ENCODE peak calls at places on chromosomes 5 and 9, in five cellular contexts. One of them, this sample, is unnamed.

GRCh38 chr5:91318727-91319126 is 64.4 kb downstream of the ARRDC3 start:
- DNase-seq in activated naive CD4-positive, alpha-beta T cell treated with anti-CD3 and anti-CD28 coated beads for 36 hours: peak; percentile 24
- DNase-seq in body of pancreas: no peak
- DNase-seq in heart left ventricle: no peak
- DNase-seq in AML-193: no peak
- DNase-seq in this sample: no peak

GRCh38 chr9:33452828-33453271 is 5.5 kb upstream of the AQP3 start:
- DNase-seq in heart left ventricle: no peak
- DNase-seq in activated naive CD4-positive, alpha-beta T cell treated with anti-CD3 and anti-CD28 coated beads for 36 hours: peak; percentile 82
- DNase-seq in AML-193: peak; percentile 39
- DNase-seq in body of pancreas: peak; percentile 46
- DNase-seq in this sample: peak; percentile 79

GRCh38 chr9:38240051-38240450 is 152.5 kb upstream of the ALDH1B1 start:
- DNase-seq in activated naive CD4-positive, alpha-beta T cell treated with anti-CD3 and anti-CD28 coated beads for 36 hours: no peak
- DNase-seq in body of pancreas: no peak
- DNase-seq in AML-193: no peak
- DNase-seq in heart left ventricle: no peak
- DNase-seq in this sample: no peak

GRCh38 chr9:122340161-122340560 is 30.7 kb upstream of the PTGS1 start:
- DNase-seq in heart left ventricle: no peak
- DNase-seq in activated naive CD4-positive, alpha-beta T cell treated with anti-CD3 and anti-CD28 coated beads for 36 hours: no peak
- DNase-seq in AML-193: no peak
- DNase-seq in body of pancreas: no peak
- DNase-seq in this sample: no peak

GRCh38 chr9:128702949-128703615 is 779 bp downstream of the PKN3 start:
- DNase-seq in body of pancreas: no peak
- DNase-seq in heart left ventricle: peak; percentile 51
- DNase-seq in activated naive CD4-positive, alpha-beta T cell treated with anti-CD3 and anti-CD28 coated beads for 36 hours: no peak
- DNase-seq in AML-193: no peak
- DNase-seq in this sample: no peak

GRCh38 chr5:116577064-116577788 is 2.6 kb upstream of the SEMA6A start:
- DNase-seq in AML-193: no peak
- DNase-seq in heart left ventricle: no peak
- DNase-seq in body of pancreas: no peak
- DNase-seq in activated naive CD4-positive, alpha-beta T cell treated with anti-CD3 and anti-CD28 coated beads for 36 hours: peak; percentile 48
- DNase-seq in this sample: no peak

GRCh38 chr9:110912701-110913291 is 125.5 kb downstream of the LPAR1 start:
- DNase-seq in body of pancreas: no peak
- DNase-seq in activated naive CD4-positive, alpha-beta T cell treated with anti-CD3 and anti-CD28 coated beads for 36 hours: no peak
- DNase-seq in heart left ventricle: no peak
- DNase-seq in AML-193: no peak
- DNase-seq in this sample: peak; percentile 89

GRCh38 chr5:55307383-55308253 is at the start of the genes DHX29 and MTREX:
- DNase-seq in heart left ventricle: peak; percentile 94
- DNase-seq in AML-193: peak; percentile 74
- DNase-seq in body of pancreas: peak; percentile 90
- DNase-seq in activated naive CD4-positive, alpha-beta T cell treated with anti-CD3 and anti-CD28 coated beads for 36 hours: peak; percentile 94
- DNase-seq in this sample: peak; percentile 92

GRCh38 chr9:104923289-104923688 is 4.7 kb downstream of the ABCA1 start:
- DNase-seq in activated naive CD4-positive, alpha-beta T cell treated with anti-CD3 and anti-CD28 coated beads for 36 hours: no peak
- DNase-seq in body of pancreas: no peak
- DNase-seq in AML-193: peak; percentile 16
- DNase-seq in heart left ventricle: no peak
- DNase-seq in this sample: no peak

GRCh38 chr5:6832994-6833393 is 119.8 kb downstream of the TENT4A start:
- DNase-seq in activated naive CD4-positive, alpha-beta T cell treated with anti-CD3 and anti-CD28 coated beads for 36 hours: no peak
- DNase-seq in AML-193: no peak
- DNase-seq in body of pancreas: no peak
- DNase-seq in heart left ventricle: no peak
- DNase-seq in this sample: peak; percentile 47

GRCh38 chr5:9339206-9339818 is 206.6 kb downstream of the SEMA5A start:
- DNase-seq in activated naive CD4-positive, alpha-beta T cell treated with anti-CD3 and anti-CD28 coated beads for 36 hours: peak; percentile 19
- DNase-seq in heart left ventricle: no peak
- DNase-seq in body of pancreas: no peak
- DNase-seq in AML-193: no peak
- DNase-seq in this sample: no peak

GRCh38 chr5:165630211-165630866 is 2124.9 kb downstream of the MAT2B start:
- DNase-seq in AML-193: peak; percentile 52
- DNase-seq in heart left ventricle: peak; percentile 24
- DNase-seq in activated naive CD4-positive, alpha-beta T cell treated with anti-CD3 and anti-CD28 coated beads for 36 hours: peak; percentile 15
- DNase-seq in body of pancreas: peak; percentile 46
- DNase-seq in this sample: peak; percentile 0

GRCh38 chr9:88954073-88954472 is 37.2 kb upstream of the S1PR3 start:
- DNase-seq in body of pancreas: no peak
- DNase-seq in activated naive CD4-positive, alpha-beta T cell treated with anti-CD3 and anti-CD28 coated beads for 36 hours: no peak
- DNase-seq in heart left ventricle: no peak
- DNase-seq in AML-193: no peak
- DNase-seq in this sample: peak; percentile 73

GRCh38 chr5:43903129-43903528 is 300.1 kb downstream of the NNT start:
- DNase-seq in activated naive CD4-positive, alpha-beta T cell treated with anti-CD3 and anti-CD28 coated beads for 36 hours: no peak
- DNase-seq in heart left ventricle: no peak
- DNase-seq in AML-193: no peak
- DNase-seq in body of pancreas: no peak
- DNase-seq in this sample: no peak